ENCODE peak calls at places on chromosome 17, in five cellular contexts. E is nephron progenitor cell, D is progenitor cell of endocrine pancreas, H is dorsolateral prefrontal cortex, O is mammary epithelial cell. Y is an unnamed sample.

GRCh38 chr17:74527756-74528155 is 3.5 kb downstream of the CD300LB start:
- DNase-seq in E (no peak), D (no peak), H (no peak), O (no peak), Y (no peak)

GRCh38 chr17:82302498-82302963 is 14.9 kb downstream of the CD7 start:
- DNase-seq in E (no peak), D (no peak), H (no peak), O (no peak), Y (no peak)

GRCh38 chr17:76385892-76386786 is 1.7 kb downstream of the SPHK1 start:
- DNase-seq in E (peak), D (peak), H (no peak), O (peak), Y (peak)

GRCh38 chr17:77322284-77322533 is 181.4 kb downstream of the SEC14L1 start:
- DNase-seq in E (no peak), D (no peak), H (no peak), O (no peak), Y (no peak)

GRCh38 chr17:143785-144281 is 6.5 kb downstream of the SCGB1C2 start:
- DNase-seq in E (peak), D (peak), H (peak), O (peak), Y (peak)

GRCh38 chr17:75876938-75877751 is 1.2 kb downstream of the TRIM47 start:
- DNase-seq in E (peak), D (no peak), H (peak), O (peak), Y (no peak)

GRCh38 chr17:48244814-48245213 is 137.2 kb downstream of the SNX11 start:
- DNase-seq in E (no peak), D (no peak), H (no peak), O (no peak), Y (no peak)

GRCh38 chr17:73705594-73705993 is 61.3 kb upstream of the SDK2 start:
- DNase-seq in E (no peak), D (no peak), H (peak), O (no peak), Y (no peak)

GRCh38 chr17:32912218-32912897 is 15.6 kb upstream of the TMEM98 start:
- DNase-seq in E (peak), D (peak), H (no peak), O (no peak), Y (no peak)

GRCh38 chr17:28875856-28876564 is 21.2 kb downstream of the ERAL1 start:
- DNase-seq in E (no peak), D (no peak), H (no peak), O (no peak), Y (no peak)

GRCh38 chr17:22300731-22301352 is 608.5 kb downstream of the KCNJ18 start:
- DNase-seq in E (no peak), D (no peak), H (no peak), O (no peak), Y (no peak)

GRCh38 chr17:40938981-40939380 is 1.5 kb upstream of the KRT23 start:
- DNase-seq in E (no peak), D (no peak), H (no peak), O (no peak), Y (no peak)

GRCh38 chr17:77620282-77620681 is 338.2 kb upstream of the TNRC6C start:
- DNase-seq in E (no peak), D (no peak), H (no peak), O (no peak), Y (no peak)

GRCh38 chr17:57521606-57522435 is 223.3 kb downstream of the CCDC182 start:
- DNase-seq in E (no peak), D (no peak), H (no peak), O (no peak), Y (no peak)

GRCh38 chr17:66605561-66605960 is 229.4 kb upstream of the CACNG5 start:
- DNase-seq in E (no peak), D (no peak), H (no peak), O (no peak), Y (no peak)

GRCh38 chr17:47066095-47066494 is 87.0 kb upstream of the RPRML start:
- DNase-seq in E (no peak), D (no peak), H (no peak), O (no peak), Y (no peak)

GRCh38 chr17:34847939-34848338 is 113.3 kb downstream of the CCT6B start:
- DNase-seq in E (no peak), D (no peak), H (no peak), O (no peak), Y (no peak)

GRCh38 chr17:39306509-39307212 is 80.9 kb upstream of the STAC2 start:
- DNase-seq in E (no peak), D (no peak), H (no peak), O (no peak), Y (no peak)

GRCh38 chr17:58308173-58308984 is 20.2 kb downstream of the TSPOAP1 start:
- DNase-seq in E (no peak), D (peak), H (no peak), O (no peak), Y (no peak)

GRCh38 chr17:50129946-50130777 is at the start of gene SAMD14:
- DNase-seq in E (peak), D (no peak), H (no peak), O (no peak), Y (peak)

GRCh38 chr17:67636841-67637240 is 80.9 kb upstream of the NOL11 start:
- DNase-seq in E (no peak), D (no peak), H (no peak), O (no peak), Y (no peak)

GRCh38 chr17:50834786-50835562 is 412 bp upstream of the WFIKKN2 start:
- DNase-seq in E (peak), D (no peak), H (no peak), O (no peak), Y (no peak)

GRCh38 chr17:246851-247421 is 65.5 kb upstream of the DOC2B start:
- DNase-seq in E (no peak), D (no peak), H (no peak), O (no peak), Y (no peak)

GRCh38 chr17:2867441-2868424 is 71.5 kb downstream of the RAP1GAP2 start:
- DNase-seq in E (peak), D (no peak), H (no peak), O (peak), Y (no peak)

GRCh38 chr17:2055494-2056220 is 754 bp downstream of the HIC1 start:
- DNase-seq in E (peak), D (no peak), H (no peak), O (no peak), Y (peak)

GRCh38 chr17:62679866-62680377 is 52.5 kb downstream of the MRC2 start:
- DNase-seq in E (no peak), D (no peak), H (no peak), O (no peak), Y (no peak)

GRCh38 chr17:65514082-65514481 is 47.4 kb downstream of the AXIN2 start:
- DNase-seq in E (no peak), D (no peak), H (no peak), O (peak), Y (no peak)

GRCh38 chr17:7249830-7250229 is 1.7 kb downstream of the CTDNEP1 start:
- DNase-seq in E (no peak), D (no peak), H (no peak), O (no peak), Y (no peak)

GRCh38 chr17:81809556-81809998 is 5.6 kb downstream of the GCGR start:
- DNase-seq in E (no peak), D (no peak), H (no peak), O (no peak), Y (no peak)

DNA sequence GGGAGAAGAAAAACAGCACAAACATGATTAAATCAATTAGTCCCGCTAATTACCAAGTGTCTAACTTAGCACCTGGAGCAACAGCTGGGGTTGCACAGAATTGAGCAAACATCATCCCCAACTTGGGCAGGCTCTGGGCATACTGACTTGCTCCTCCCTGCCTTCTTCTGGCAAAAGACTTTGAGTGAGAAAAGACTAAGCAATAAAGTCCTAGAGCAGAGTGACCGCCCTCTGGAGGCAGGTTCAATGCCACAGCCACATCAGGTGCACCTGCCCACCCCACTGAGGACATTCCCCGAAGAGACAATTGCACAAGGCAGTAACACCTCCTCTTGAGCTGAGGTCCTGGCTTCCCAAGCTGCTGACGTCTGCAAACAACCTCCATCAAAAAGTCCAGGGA is 358.3 kb downstream of the SOX9 start:
- DNase-seq in E (no peak), D (no peak), H (no peak), O (no peak), Y (no peak)
- TF ChIP-seq CTCF in E (no peak), D (peak), H (no peak), O (peak), Y (no peak)

GRCh38 chr17:17904171-17905035 is 67.6 kb upstream of the SREBF1 start:
- DNase-seq in E (no peak), D (no peak), H (no peak), O (no peak), Y (no peak)

GRCh38 chr17:17905036-17905320 is 67.2 kb downstream of the TOM1L2 start:
- DNase-seq in E (no peak), D (no peak), H (no peak), O (no peak), Y (no peak)

GRCh38 chr17:17900615-17901520 is 64.1 kb upstream of the SREBF1 start:
- DNase-seq in E (no peak), D (no peak), H (peak), O (peak), Y (no peak)

GRCh38 chr17:17902877-17903276 is 66.1 kb upstream of the SREBF1 start:
- DNase-seq in E (no peak), D (no peak), H (no peak), O (no peak), Y (no peak)

GRCh38 chr17:17902357-17902756 is 65.6 kb upstream of the SREBF1 start:
- DNase-seq in E (no peak), D (no peak), H (no peak), O (no peak), Y (no peak)
- TF ChIP-seq CTCF in E (no peak), D (no peak), H (no peak), O (no peak), Y (no peak)

GRCh38 chr17:59627770-59628171 is 8.1 kb downstream of the CLTC start:
- DNase-seq in E (no peak), D (no peak), H (no peak), O (no peak), Y (no peak)

GRCh38 chr17:59623151-59623550 is 3.5 kb downstream of the CLTC start:
- DNase-seq in E (no peak), D (no peak), H (no peak), O (no peak), Y (no peak)

GRCh38 chr17:59627269-59627668 is 7.6 kb downstream of the CLTC start:
- DNase-seq in E (no peak), D (no peak), H (no peak), O (no peak), Y (no peak)

GRCh38 chr17:59631221-59631720 is 11.6 kb downstream of the CLTC start:
- DNase-seq in E (no peak), D (no peak), H (no peak), O (no peak), Y (no peak)

DNA sequence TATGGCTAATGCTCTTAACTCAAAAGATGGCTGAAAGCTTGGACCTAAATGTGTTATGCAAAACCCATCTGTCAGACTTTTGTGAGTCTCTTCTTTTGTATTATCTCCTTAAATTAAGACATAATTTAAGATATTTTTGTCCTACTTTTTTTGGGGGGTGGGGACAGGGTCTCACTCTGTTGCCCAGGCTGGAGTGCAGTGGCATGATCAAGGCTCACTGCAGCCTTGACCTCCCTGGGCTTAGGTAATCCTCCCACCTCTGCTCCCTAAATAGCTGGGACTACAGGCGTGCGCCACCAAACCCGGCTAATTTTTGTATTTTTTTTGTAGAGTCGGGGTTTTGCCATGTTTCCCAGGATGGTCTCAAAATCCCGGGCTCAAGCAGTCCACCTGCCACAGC is 7.1 kb downstream of the CLTC start:
- DNase-seq in E (no peak), D (no peak), H (no peak), O (no peak), Y (no peak)
- TF ChIP-seq CTCF in E (no peak), D (no peak), H (no peak), O (no peak), Y (no peak)

DNA sequence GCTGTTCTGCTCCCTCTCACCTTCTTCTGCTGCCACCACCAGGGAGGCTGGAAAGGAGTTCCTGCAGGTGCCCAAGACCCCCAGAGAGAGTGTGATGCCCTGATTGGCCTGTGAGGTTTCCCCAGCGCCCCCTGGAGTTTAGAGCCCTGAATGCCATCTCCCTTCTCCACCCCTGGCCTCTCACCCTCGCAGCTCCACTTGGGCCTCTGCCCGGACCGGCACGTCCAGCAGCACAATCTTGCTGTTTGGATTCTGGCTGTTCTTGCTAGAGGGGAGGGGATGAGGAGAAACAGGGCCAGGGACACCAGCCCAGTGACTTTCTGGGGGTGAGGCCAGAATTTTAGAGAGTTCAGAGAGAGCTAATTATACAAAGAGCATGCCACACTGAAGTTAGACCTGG is 12.5 kb upstream of the FAM171A2 start:
- DNase-seq in E (peak), D (no peak), H (no peak), O (no peak), Y (no peak)
- TF ChIP-seq CTCF in E (peak), D (peak), H (no peak), O (peak), Y (no peak)

GRCh38 chr17:12596961-12597360 is 68.7 kb upstream of the MYOCD start:
- DNase-seq in E (no peak), D (no peak), H (no peak), O (no peak), Y (no peak)

GRCh38 chr17:12592941-12593340 is 72.7 kb upstream of the MYOCD start:
- DNase-seq in E (no peak), D (no peak), H (no peak), O (no peak), Y (no peak)

GRCh38 chr17:12588531-12588930 is 77.2 kb upstream of the MYOCD start:
- DNase-seq in E (no peak), D (no peak), H (no peak), O (no peak), Y (no peak)

GRCh38 chr17:12590417-12590816 is 75.3 kb upstream of the MYOCD start:
- DNase-seq in E (no peak), D (no peak), H (no peak), O (no peak), Y (no peak)

DNA sequence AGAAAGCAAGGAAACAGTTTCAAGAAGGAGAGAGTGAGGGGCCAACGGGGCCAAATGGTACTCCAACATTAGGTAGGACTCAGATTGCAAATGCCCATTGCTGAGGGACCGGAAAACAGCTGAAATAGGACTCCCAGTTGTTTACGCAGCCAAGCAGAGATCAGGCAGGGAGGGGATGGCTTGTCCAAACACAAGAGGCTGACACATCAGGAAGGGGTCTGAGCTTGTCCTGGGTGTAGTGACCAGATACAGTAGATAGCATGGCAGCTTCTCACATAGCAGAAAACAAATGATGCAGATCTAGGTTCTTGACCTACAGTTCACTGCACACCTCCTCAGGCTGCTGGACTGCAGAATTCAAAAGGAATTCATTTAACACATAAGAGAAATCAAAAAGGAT is 74.4 kb upstream of the MYOCD start:
- DNase-seq in E (peak), D (no peak), H (no peak), O (no peak), Y (no peak)
- TF ChIP-seq CTCF in E (no peak), D (no peak), H (no peak), O (no peak), Y (no peak)

GRCh38 chr17:15261063-15261817 is 3.9 kb downstream of the PMP22 start:
- DNase-seq in E (peak), D (peak), H (peak), O (peak), Y (no peak)

GRCh38 chr17:15258113-15258512 is 7.0 kb downstream of the PMP22 start:
- DNase-seq in E (no peak), D (no peak), H (no peak), O (no peak), Y (no peak)

GRCh38 chr17:15255713-15256454 is 9.2 kb downstream of the PMP22 start:
- DNase-seq in E (no peak), D (no peak), H (no peak), O (peak), Y (no peak)

GRCh38 chr17:15260376-15261062 is 4.6 kb downstream of the PMP22 start:
- DNase-seq in E (peak), D (peak), H (peak), O (peak), Y (peak)

GRCh38 chr17:15257316-15257925 is 7.7 kb downstream of the PMP22 start:
- DNase-seq in E (peak), D (peak), H (peak), O (peak), Y (peak)
- TF ChIP-seq CTCF in E (peak), D (peak), H (peak), O (peak), Y (peak)

GRCh38 chr17:42052478-42052877 is 2.1 kb upstream of the C17orf113 start:
- DNase-seq in E (no peak), D (no peak), H (no peak), O (no peak), Y (no peak)

GRCh38 chr17:42049834-42050359 is 504 bp downstream of the C17orf113 start:
- DNase-seq in E (no peak), D (no peak), H (no peak), O (no peak), Y (no peak)

GRCh38 chr17:42051013-42051400 is 606 bp upstream of the C17orf113 start:
- DNase-seq in E (no peak), D (no peak), H (no peak), O (no peak), Y (no peak)

GRCh38 chr17:42051645-42052044 is 1.2 kb upstream of the C17orf113 start:
- DNase-seq in E (no peak), D (no peak), H (no peak), O (no peak), Y (no peak)

GRCh38 chr17:42050360-42051012 is at the start of gene C17orf113:
- DNase-seq in E (peak), D (peak), H (peak), O (peak), Y (peak)
- TF ChIP-seq CTCF in E (peak), D (peak), H (peak), O (no peak), Y (no peak)

Y was measured in activated B cell treated with CpG ODN at 0.5 μM for 24 hours.